ENCODE peak calls at places on chromosome X, in seven cellular contexts. U, S, T, H, X, E and F are unnamed samples. For H3K4me1, the result is how much of the 10 kb centered on the place peaks cover.

GRCh38 chrX:139224953-139225665 is 305.4 kb upstream of the F9 start:
- DNase-seq in U (no peak), S (no peak), T (no peak), H (no peak), X (no peak), E (no peak), F (no peak)

GRCh38 chrX:100864967-100865366 is 9.2 kb downstream of the NOX1 start:
- DNase-seq in U (no peak), S (no peak), T (no peak), H (no peak), X (no peak), E (no peak), F (no peak)

GRCh38 chrX:348461-349117 is 30.0 kb upstream of the GTPBP6 start:
- DNase-seq in U (no peak), S (no peak), T (no peak), H (no peak), X (no peak), E (peak), F (no peak)

GRCh38 chrX:54076903-54077302 is 32.6 kb upstream of the PHF8 start:
- DNase-seq in U (no peak), S (no peak), T (no peak), H (no peak), X (no peak), E (no peak), F (no peak)

GRCh38 chrX:19628006-19628575 is 112.8 kb upstream of the MAP3K15 start:
- DNase-seq in U (no peak), S (no peak), T (no peak), H (no peak), X (no peak), E (no peak), F (no peak)

GRCh38 chrX:43176686-43177085 is 398.7 kb upstream of the PPP1R2C start:
- DNase-seq in U (no peak), S (no peak), T (no peak), H (no peak), X (no peak), E (no peak), F (no peak)

GRCh38 chrX:10011991-10012390 is 44.8 kb downstream of the CLDN34 start:
- DNase-seq in U (no peak), S (no peak), T (no peak), H (no peak), X (no peak), E (no peak), F (no peak)

GRCh38 chrX:68719904-68720614 is 72.6 kb downstream of the STARD8 start:
- DNase-seq in U (no peak), S (no peak), T (peak), H (no peak), X (peak), E (no peak), F (peak)

GRCh38 chrX:56798866-56799864 is 70.1 kb downstream of the NBDY start:
- DNase-seq in U (peak), S (peak), T (peak), H (no peak), X (no peak), E (no peak), F (peak)

GRCh38 chrX:85941275-85941674 is 106.1 kb downstream of the CHM start:
- DNase-seq in U (no peak), S (no peak), T (no peak), H (no peak), X (no peak), E (no peak), F (no peak)

GRCh38 chrX:124211312-124211942 is 121.0 kb upstream of the TEX13D start:
- DNase-seq in U (no peak), S (no peak), T (no peak), H (no peak), X (peak), E (no peak), F (no peak)

GRCh38 chrX:130117166-130117565 is 6.9 kb upstream of the ELF4 start:
- DNase-seq in U (no peak), S (no peak), T (no peak), H (no peak), X (no peak), E (no peak), F (no peak)

GRCh38 chrX:112235547-112235946 is 153.0 kb upstream of the TRPC5 start:
- DNase-seq in U (no peak), S (no peak), T (no peak), H (no peak), X (no peak), E (no peak), F (no peak)

GRCh38 chrX:141652315-141652714 is 46.2 kb downstream of the SPANXD start:
- DNase-seq in U (no peak), S (no peak), T (no peak), H (no peak), X (no peak), E (no peak), F (no peak)

GRCh38 chrX:133850414-133850813 is 135.0 kb downstream of the GPC3 start:
- DNase-seq in U (no peak), S (no peak), T (no peak), H (no peak), X (no peak), E (no peak), F (no peak)

GRCh38 chrX:66015152-66015827 is 24.6 kb downstream of the VSIG4 start:
- DNase-seq in U (no peak), S (no peak), T (no peak), H (no peak), X (peak), E (peak), F (no peak)

GRCh38 chrX:103913356-103914020 is 48.9 kb upstream of the TMSB15B start:
- DNase-seq in U (no peak), S (no peak), T (no peak), H (no peak), X (no peak), E (no peak), F (no peak)

GRCh38 chrX:50881028-50881427 is 29.5 kb upstream of the BMP15 start:
- DNase-seq in U (no peak), S (no peak), T (no peak), H (no peak), X (no peak), E (no peak), F (no peak)

GRCh38 chrX:53086464-53086863 is 4.3 kb downstream of the TSPYL2 start:
- DNase-seq in U (peak), S (peak), T (no peak), H (no peak), X (no peak), E (peak), F (peak)

GRCh38 chrX:57528670-57529255 is 63.0 kb upstream of the ZXDB start:
- DNase-seq in U (no peak), S (no peak), T (no peak), H (no peak), X (no peak), E (no peak), F (no peak)

GRCh38 chrX:131987252-131987651 is 35.9 kb upstream of the STK26 start:
- DNase-seq in U (no peak), S (no peak), T (no peak), H (no peak), X (no peak), E (no peak), F (no peak)

GRCh38 chrX:131988236-131988635 is 34.9 kb upstream of the STK26 start:
- DNase-seq in U (no peak), S (no peak), T (no peak), H (no peak), X (peak), E (no peak), F (no peak)

GRCh38 chrX:131985526-131986049 is 37.5 kb upstream of the STK26 start:
- DNase-seq in U (no peak), S (no peak), T (no peak), H (no peak), X (peak), E (no peak), F (no peak)
- H3K4me1 ChIP-seq in U (under half), S (under half), T (under half), H (under half), X (under half), E (under half), F (under half)

GRCh38 chrX:39900788-39901170 is 197.0 kb downstream of the BCOR start:
- DNase-seq in U (no peak), S (no peak), T (no peak), H (no peak), X (no peak), E (no peak), F (no peak)
- H3K4me1 ChIP-seq in U (under half), S (under half), T (under half), H (under half), X (under half), E (under half), F (under half)

DNA sequence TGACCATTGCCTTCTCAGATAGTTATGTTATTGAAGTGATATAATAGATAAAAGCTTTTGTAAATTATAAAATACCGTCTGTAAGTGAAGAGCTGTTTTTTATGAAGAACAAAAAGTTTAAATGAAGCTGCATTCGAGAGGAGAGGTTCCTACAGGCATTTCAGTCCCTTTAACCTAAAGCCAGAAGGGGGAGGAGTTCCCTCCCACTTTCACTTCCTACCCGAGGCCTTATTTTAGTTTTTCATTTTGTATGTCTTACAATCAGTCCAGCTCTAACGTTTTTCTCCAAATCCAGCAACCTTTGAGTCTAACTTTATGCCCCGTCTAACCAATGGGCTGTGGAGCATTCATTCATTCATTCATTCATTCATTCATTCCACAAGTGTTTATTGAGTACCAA is 16.5 kb upstream of the SOX3 start:
- DNase-seq in U (no peak), S (no peak), T (no peak), H (no peak), X (no peak), E (no peak), F (no peak)
- H3K4me1 ChIP-seq in U (under half), S (under half), T (under half), H (under half), X (under half), E (under half), F (under half)

DNA sequence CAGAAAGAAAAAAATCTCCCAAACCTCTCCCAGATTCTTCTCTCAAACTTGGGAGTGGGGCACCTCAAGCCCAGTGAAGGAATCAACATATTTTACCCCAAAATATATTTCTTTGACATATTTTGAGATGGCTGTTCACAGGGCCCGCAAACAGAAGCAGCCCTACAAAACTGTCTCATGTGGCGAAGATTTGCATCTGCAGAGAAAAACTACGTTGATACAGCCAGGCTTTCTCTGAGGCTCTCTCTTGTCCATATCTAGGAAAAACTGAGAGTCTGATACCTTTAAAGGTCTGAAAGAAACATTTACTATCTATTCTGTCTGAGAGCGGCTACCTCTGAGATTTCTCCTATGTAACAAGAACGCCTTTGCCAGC is 23.3 kb upstream of the TMSB4X start:
- DNase-seq in U (no peak), S (no peak), T (no peak), H (no peak), X (no peak), E (no peak), F (no peak)
- H3K4me1 ChIP-seq in U (under half), S (under half), T (under half), H (under half), X (under half), E (under half), F (under half)

GRCh38 chrX:153493085-153493484 is 1.7 kb upstream of the BGN start:
- DNase-seq in U (no peak), S (no peak), T (no peak), H (no peak), X (no peak), E (no peak), F (no peak)

GRCh38 chrX:153494061-153494460 is 719 bp upstream of the BGN start:
- DNase-seq in U (no peak), S (no peak), T (no peak), H (no peak), X (no peak), E (no peak), F (no peak)

GRCh38 chrX:153491351-153492152 is 3.2 kb upstream of the BGN start:
- DNase-seq in U (no peak), S (no peak), T (no peak), H (no peak), X (no peak), E (no peak), F (no peak)

GRCh38 chrX:153492153-153492454 is 2.7 kb upstream of the BGN start:
- DNase-seq in U (no peak), S (no peak), T (no peak), H (no peak), X (no peak), E (no peak), F (no peak)

DNA sequence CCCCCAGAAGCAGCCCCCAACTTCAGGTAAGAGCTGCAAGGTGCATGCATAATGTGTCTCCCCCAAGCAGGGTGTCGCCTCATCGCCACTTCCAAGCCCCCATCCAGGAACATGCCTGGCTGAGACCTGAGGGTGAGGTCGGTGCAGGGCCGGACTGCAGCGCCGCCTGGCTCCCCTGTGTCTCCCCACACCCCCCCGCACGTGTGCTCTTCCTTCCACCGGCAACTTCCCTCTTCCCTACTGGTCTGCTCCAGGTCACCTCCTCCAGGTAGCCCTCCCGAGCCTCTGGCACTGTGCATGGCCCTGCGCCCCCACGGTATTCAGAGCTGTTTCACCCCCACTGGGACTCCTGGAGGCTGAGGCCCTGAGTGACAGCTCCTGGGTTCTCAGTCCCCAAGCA is 2.2 kb upstream of the BGN start:
- DNase-seq in U (no peak), S (no peak), T (no peak), H (no peak), X (peak), E (no peak), F (no peak)
- H3K4me1 ChIP-seq in U (under half), S (under half), T (under half), H (under half), X (under half), E (under half), F (under half)

GRCh38 chrX:40150503-40150902 is 52.7 kb upstream of the BCOR start:
- DNase-seq in U (no peak), S (no peak), T (no peak), H (no peak), X (no peak), E (no peak), F (no peak)
- H3K4me1 ChIP-seq in U (under half), S (under half), T (half or more), H (under half), X (half or more), E (half or more), F (half or more)

GRCh38 chrX:153970398-153971123 is 1.1 kb downstream of the HCFC1 start:
- DNase-seq in U (peak), S (no peak), T (peak), H (no peak), X (peak), E (no peak), F (no peak)

GRCh38 chrX:153968255-153968654 is 3.4 kb downstream of the HCFC1 start:
- DNase-seq in U (no peak), S (no peak), T (peak), H (no peak), X (no peak), E (no peak), F (no peak)

GRCh38 chrX:153968754-153969124 is 2.9 kb downstream of the HCFC1 start:
- DNase-seq in U (no peak), S (no peak), T (peak), H (no peak), X (no peak), E (no peak), F (no peak)

GRCh38 chrX:153969904-153970397 is 1.7 kb downstream of the HCFC1 start:
- DNase-seq in U (peak), S (no peak), T (peak), H (no peak), X (no peak), E (no peak), F (no peak)

GRCh38 chrX:153969125-153969903 is 2.3 kb downstream of the HCFC1 start:
- DNase-seq in U (no peak), S (no peak), T (peak), H (no peak), X (no peak), E (no peak), F (no peak)
- H3K4me1 ChIP-seq in U (under half), S (under half), T (half or more), H (under half), X (half or more), E (half or more), F (half or more)